ENCODE peak calls at places on chromosomes 16 and 17, in eight cellular contexts. W is CD4-positive, alpha-beta memory T cell; S is endodermal cell; I is CD8-positive, alpha-beta memory T cell; V is uterus; H is lung; Y is CD8-positive, alpha-beta T cell; U is tibial artery. D is an unnamed sample.

GRCh38 chr17:51397361-51398127 is 137.2 kb downstream of the UTP18 start:
- DNase-seq in W (no peak), S (peak; percentile 92), I (no peak), V (no peak), H (no peak), Y (no peak), U (no peak), D (no peak)

GRCh38 chr16:17658881-17659280 is 188.1 kb upstream of the XYLT1 start:
- DNase-seq in W (no peak), S (no peak), I (no peak), V (no peak), H (no peak), Y (no peak), U (no peak), D (no peak)

GRCh38 chr17:45749831-45750335 is 34.2 kb upstream of the CRHR1 start:
- DNase-seq in W (no peak), S (no peak), I (no peak), V (no peak), H (no peak), Y (no peak), U (no peak), D (no peak)

GRCh38 chr16:31273676-31274075 is 13.9 kb downstream of the ITGAM start:
- DNase-seq in W (no peak), S (no peak), I (no peak), V (no peak), H (no peak), Y (no peak), U (no peak), D (no peak)

GRCh38 chr16:52770828-52771227 is 223.9 kb upstream of the TOX3 start:
- DNase-seq in W (no peak), S (no peak), I (no peak), V (no peak), H (peak; percentile 48), Y (no peak), U (no peak), D (no peak)

GRCh38 chr17:68800731-68801130 is 154.5 kb downstream of the ABCA8 start:
- DNase-seq in W (no peak), S (no peak), I (no peak), V (no peak), H (no peak), Y (no peak), U (no peak), D (no peak)

GRCh38 chr17:30082807-30083206 is 33.8 kb upstream of the NSRP1 start:
- DNase-seq in W (no peak), S (no peak), I (no peak), V (no peak), H (no peak), Y (no peak), U (no peak), D (no peak)

GRCh38 chr17:6070280-6070894 is at the start of gene WSCD1:
- DNase-seq in W (no peak), S (peak; percentile 76), I (no peak), V (no peak), H (no peak), Y (no peak), U (no peak), D (no peak)

GRCh38 chr17:34519286-34519685 is 60.1 kb upstream of the TMEM132E start:
- DNase-seq in W (no peak), S (peak; percentile 94), I (no peak), V (no peak), H (no peak), Y (no peak), U (no peak), D (no peak)

GRCh38 chr16:3246002-3246401 is 10.4 kb downstream of the MEFV start:
- DNase-seq in W (no peak), S (no peak), I (no peak), V (no peak), H (no peak), Y (no peak), U (no peak), D (no peak)
- H3K27ac ChIP-seq in W (no peak overlapping the region), S (no peak overlapping the region), I (no peak overlapping the region), V (no peak overlapping the region), H (no peak overlapping the region), Y (no peak overlapping the region), U (no peak overlapping the region), D (no peak overlapping the region)

GRCh38 chr17:80183581-80184422 is 14.0 kb downstream of the CARD14 start:
- DNase-seq in W (no peak), S (no peak), I (no peak), V (no peak), H (no peak), Y (no peak), U (no peak), D (no peak)

GRCh38 chr17:80187090-80187489 is 17.3 kb downstream of the CARD14 start:
- DNase-seq in W (no peak), S (no peak), I (no peak), V (no peak), H (no peak), Y (no peak), U (no peak), D (no peak)

GRCh38 chr17:80187493-80187892 is 17.7 kb downstream of the CARD14 start:
- DNase-seq in W (no peak), S (no peak), I (no peak), V (peak; percentile 27), H (peak; percentile 51), Y (no peak), U (no peak), D (no peak)

GRCh38 chr17:80184423-80184714 is 14.5 kb downstream of the CARD14 start:
- DNase-seq in W (no peak), S (no peak), I (no peak), V (no peak), H (no peak), Y (no peak), U (no peak), D (no peak)

GRCh38 chr17:80185968-80186367 is 16.1 kb downstream of the CARD14 start:
- DNase-seq in W (no peak), S (no peak), I (no peak), V (no peak), H (no peak), Y (no peak), U (no peak), D (no peak)
- H3K27me3 ChIP-seq in W (no peaks in the 10 kb centered on the region), S (no peaks in the 10 kb centered on the region), I (no peaks in the 10 kb centered on the region), V (no peaks in the 10 kb centered on the region), H (no peaks in the 10 kb centered on the region), Y (no peaks in the 10 kb centered on the region), U (peaks cover 69% of the 10 kb centered on the region), D (no peaks in the 10 kb centered on the region)

GRCh38 chr17:48552453-48553189 is 7.7 kb upstream of the HOXB2 start:
- DNase-seq in W (no peak), S (peak; percentile 83), I (no peak), V (no peak), H (no peak), Y (no peak), U (no peak), D (no peak)
- H3K27ac ChIP-seq in W (no peak overlapping the region), S (peak overlapping the region; percentile 70), I (no peak overlapping the region), V (no peak overlapping the region), H (no peak overlapping the region), Y (no peak overlapping the region), U (no peak overlapping the region), D (no peak overlapping the region)

DNA sequence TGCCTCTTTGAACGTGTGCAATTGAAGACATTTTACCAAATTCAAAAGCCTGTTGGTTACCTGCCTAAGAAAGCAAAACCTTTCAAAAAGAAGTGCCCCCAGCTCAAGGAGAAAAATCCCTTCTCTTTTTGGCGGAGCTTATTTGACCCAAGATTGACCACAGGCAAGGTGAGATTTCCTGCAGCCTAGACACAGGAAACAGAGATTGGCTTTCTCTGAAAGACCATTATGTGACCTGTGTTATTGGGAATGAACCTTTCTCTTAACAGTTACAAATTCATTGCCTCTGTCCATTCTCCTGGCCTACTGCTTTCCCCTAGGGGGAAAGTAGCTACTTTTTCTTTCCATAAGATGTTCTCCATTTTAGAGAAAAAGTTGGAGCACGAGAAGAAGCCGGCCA is 42.1 kb upstream of the MAF start:
- DNase-seq in W (no peak), S (no peak), I (no peak), V (no peak), H (no peak), Y (no peak), U (no peak), D (no peak)
- H3K27me3 ChIP-seq in W (no peaks in the 10 kb centered on the region), S (no peaks in the 10 kb centered on the region), I (no peaks in the 10 kb centered on the region), V (no peaks in the 10 kb centered on the region), H (no peaks in the 10 kb centered on the region), Y (no peaks in the 10 kb centered on the region), U (no peaks in the 10 kb centered on the region), D (no peaks in the 10 kb centered on the region)

DNA sequence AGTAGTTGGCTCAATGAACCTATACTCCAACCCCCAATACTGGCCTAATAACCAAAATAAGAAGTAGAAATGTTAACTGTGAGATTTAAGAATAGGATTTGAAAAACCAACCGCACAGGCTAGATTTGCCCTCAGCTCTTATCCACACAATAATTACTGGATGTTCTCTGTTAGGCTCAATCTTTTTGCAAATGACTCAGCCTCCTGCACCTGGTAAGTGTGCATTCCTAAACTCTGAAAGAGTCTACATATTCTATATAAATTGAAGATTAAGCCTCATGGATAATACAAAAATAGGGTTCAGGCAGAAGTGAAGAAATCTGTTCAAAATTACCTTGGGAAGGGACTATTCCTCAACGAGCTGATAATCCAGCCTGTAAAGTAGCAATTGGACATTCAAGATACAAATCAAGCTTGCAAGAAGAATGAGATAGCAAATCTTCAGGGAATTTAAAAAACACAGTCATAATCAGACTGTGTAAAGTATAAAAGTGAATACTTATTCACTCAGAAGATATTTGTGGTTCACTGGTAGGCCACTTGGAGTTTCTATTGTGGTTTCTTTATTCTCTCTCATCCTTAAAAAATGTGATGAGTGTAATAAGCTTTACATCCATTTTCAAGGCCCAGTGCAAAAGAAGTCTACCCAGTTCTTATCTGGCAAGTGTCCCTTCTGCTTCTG is 931.9 kb upstream of the SOX9 start:
- DNase-seq in W (no peak), S (no peak), I (no peak), V (no peak), H (no peak), Y (no peak), U (no peak), D (no peak)
- H3K27ac ChIP-seq in W (no peak overlapping the region), S (no peak overlapping the region), I (no peak overlapping the region), V (no peak overlapping the region), H (no peak overlapping the region), Y (no peak overlapping the region), U (no peak overlapping the region), D (no peak overlapping the region)